ENCODE peak calls at places on chromosomes 12 and 14, in four cellular contexts. J is omental fat pad, Y is NCI-H2029, P is astrocyte. A is an unnamed sample.

GRCh38 chr14:101362529-101363260 is 198.6 kb upstream of the DIO3 start:
- DNase-seq in J (no peak), Y (no peak), P (no peak), A (no peak)

GRCh38 chr12:123097521-123098084 is 53.3 kb downstream of the PITPNM2 start:
- DNase-seq in J (no peak), Y (no peak), P (no peak), A (no peak)

GRCh38 chr12:51419473-51420228 is 5.0 kb upstream of the SLC4A8 start:
- DNase-seq in J (no peak), Y (peak), P (no peak), A (no peak)

GRCh38 chr12:8052679-8053078 is 13.5 kb downstream of the C3AR1 start:
- DNase-seq in J (no peak), Y (no peak), P (no peak), A (no peak)

GRCh38 chr14:98808494-98809407 is 463.2 kb downstream of the BCL11B start:
- DNase-seq in J (no peak), Y (no peak), P (no peak), A (no peak)

GRCh38 chr12:56387152-56387551 is 24.5 kb upstream of the APOF start:
- DNase-seq in J (no peak), Y (no peak), P (peak), A (no peak)

GRCh38 chr14:105894978-105895881 is 368.8 kb downstream of the TMEM121 start:
- DNase-seq in J (no peak), Y (no peak), P (no peak), A (no peak)

GRCh38 chr14:106318700-106319099 is 792.3 kb downstream of the TMEM121 start:
- DNase-seq in J (no peak), Y (no peak), P (no peak), A (no peak)

GRCh38 chr12:71958056-71958455 is 19.4 kb downstream of the TPH2 start:
- DNase-seq in J (no peak), Y (no peak), P (peak), A (no peak)

GRCh38 chr14:68268197-68268596 is 448.6 kb downstream of the RAD51B start:
- DNase-seq in J (no peak), Y (no peak), P (no peak), A (no peak)

GRCh38 chr12:95322335-95322734 is 104.7 kb downstream of the VEZT start:
- DNase-seq in J (no peak), Y (no peak), P (no peak), A (peak)